ENCODE peak calls at places on chromosomes 4 and X, in seven cellular contexts. B is stomach, P is AG09319, H is HL-60, Q is A549, X is lower leg skin, U is fibroblast of lung. F is an unnamed sample.

GRCh38 chrX:24341795-24342194 is 18.6 kb upstream of the SUPT20HL1 start:
- DNase-seq in B (no peak), P (peak; percentile 15), H (no peak), Q (no peak), X (no peak), U (no peak), F (no peak)

GRCh38 chr4:110059556-110060191 is 138.7 kb downstream of the ELOVL6 start:
- DNase-seq in B (no peak), P (no peak), H (no peak), Q (peak; percentile 23), X (no peak), U (peak; percentile 52), F (no peak)

GRCh38 chr4:53763813-53764597 is 172.7 kb upstream of the LNX1 start:
- DNase-seq in B (no peak), P (peak; percentile 49), H (no peak), Q (no peak), X (no peak), U (peak; percentile 68), F (no peak)

GRCh38 chrX:40573763-40574162 is 7.0 kb upstream of the ATP6AP2 start:
- DNase-seq in B (no peak), P (no peak), H (no peak), Q (peak; percentile 54), X (no peak), U (peak; percentile 7), F (no peak)

GRCh38 chr4:80172203-80172602 is 25.1 kb upstream of the PRDM8 start:
- DNase-seq in B (no peak), P (no peak), H (no peak), Q (no peak), X (no peak), U (no peak), F (no peak)

GRCh38 chr4:6392407-6392806 is 80.0 kb downstream of the PPP2R2C start:
- DNase-seq in B (no peak), P (no peak), H (no peak), Q (no peak), X (no peak), U (no peak), F (no peak)

GRCh38 chr4:104099141-104099540 is 379.4 kb upstream of the TACR3 start:
- DNase-seq in B (no peak), P (no peak), H (no peak), Q (no peak), X (no peak), U (no peak), F (no peak)

GRCh38 chr4:87390931-87391782 is at the start of gene HSD17B11:
- DNase-seq in B (peak; percentile 87), P (peak; percentile 81), H (peak; percentile 97), Q (peak; percentile 94), X (peak; percentile 91), U (peak; percentile 95), F (peak; percentile 66)

GRCh38 chr4:132383571-132384199 is 765.4 kb upstream of the PCDH10 start:
- DNase-seq in B (no peak), P (no peak), H (no peak), Q (no peak), X (no peak), U (no peak), F (no peak)

GRCh38 chrX:63283331-63283730 is 67.8 kb downstream of the SPIN4 start:
- DNase-seq in B (no peak), P (no peak), H (no peak), Q (no peak), X (no peak), U (no peak), F (no peak)

GRCh38 chr4:680565-680930 is 6.2 kb downstream of the MYL5 start:
- DNase-seq in B (no peak), P (no peak), H (no peak), Q (no peak), X (no peak), U (no peak), F (no peak)

GRCh38 chr4:146486565-146486964 is 35.2 kb downstream of the SLC10A7 start:
- DNase-seq in B (no peak), P (no peak), H (no peak), Q (no peak), X (no peak), U (no peak), F (no peak)

GRCh38 chr4:155403886-155404285 is 27.1 kb upstream of the MAP9 start:
- DNase-seq in B (no peak), P (peak; percentile 15), H (no peak), Q (peak; percentile 40), X (no peak), U (peak; percentile 81), F (no peak)

GRCh38 chr4:1609901-1610790 is 74.0 kb downstream of the FAM53A start:
- DNase-seq in B (no peak), P (no peak), H (no peak), Q (no peak), X (no peak), U (no peak), F (no peak)

GRCh38 chr4:52659016-52659721 is at the start of gene USP46:
- DNase-seq in B (peak; percentile 81), P (peak; percentile 45), H (peak; percentile 11), Q (peak; percentile 52), X (peak; percentile 49), U (peak; percentile 71), F (peak; percentile 34)
- TF ChIP-seq CTCF in B (no peak), P (no peak), H (no peak), Q (no peak), X (no peak), U (no peak), F (no peak)

GRCh38 chrX:124211312-124211942 is 121.0 kb upstream of the TEX13D start:
- DNase-seq in B (no peak), P (no peak), H (no peak), Q (peak; percentile 32), X (no peak), U (peak; percentile 19), F (no peak)
- TF ChIP-seq CTCF in B (no peak), P (peak; percentile 51), H (peak; percentile 14), Q (peak; percentile 46), X (no peak), U (peak; percentile 50), F (peak; percentile 58)

GRCh38 chrX:153469811-153470410 is 465 bp downstream of the HAUS7 start:
- DNase-seq in B (no peak), P (no peak), H (peak; percentile 34), Q (no peak), X (no peak), U (no peak), F (peak; percentile 18)
- TF ChIP-seq CTCF in B (no peak), P (no peak), H (no peak), Q (no peak), X (no peak), U (no peak), F (no peak)

GRCh38 chrX:149829751-149830191 is 48.0 kb downstream of the MAGEA9 start:
- DNase-seq in B (no peak), P (no peak), H (no peak), Q (no peak), X (no peak), U (peak; percentile 0), F (peak; percentile 35)

GRCh38 chrX:149827254-149827653 is 45.5 kb downstream of the MAGEA9 start:
- DNase-seq in B (no peak), P (no peak), H (no peak), Q (no peak), X (no peak), U (no peak), F (no peak)

GRCh38 chrX:149830192-149830873 is 48.6 kb downstream of the MAGEA9 start:
- DNase-seq in B (no peak), P (no peak), H (no peak), Q (no peak), X (no peak), U (peak; percentile 29), F (peak; percentile 38)

GRCh38 chrX:149825424-149825823 is 43.7 kb downstream of the MAGEA9 start:
- DNase-seq in B (no peak), P (no peak), H (no peak), Q (peak; percentile 21), X (no peak), U (no peak), F (peak; percentile 40)
- TF ChIP-seq CTCF in B (peak; percentile 7), P (peak; percentile 19), H (no peak), Q (peak; percentile 15), X (no peak), U (peak; percentile 19), F (peak; percentile 39)

DNA sequence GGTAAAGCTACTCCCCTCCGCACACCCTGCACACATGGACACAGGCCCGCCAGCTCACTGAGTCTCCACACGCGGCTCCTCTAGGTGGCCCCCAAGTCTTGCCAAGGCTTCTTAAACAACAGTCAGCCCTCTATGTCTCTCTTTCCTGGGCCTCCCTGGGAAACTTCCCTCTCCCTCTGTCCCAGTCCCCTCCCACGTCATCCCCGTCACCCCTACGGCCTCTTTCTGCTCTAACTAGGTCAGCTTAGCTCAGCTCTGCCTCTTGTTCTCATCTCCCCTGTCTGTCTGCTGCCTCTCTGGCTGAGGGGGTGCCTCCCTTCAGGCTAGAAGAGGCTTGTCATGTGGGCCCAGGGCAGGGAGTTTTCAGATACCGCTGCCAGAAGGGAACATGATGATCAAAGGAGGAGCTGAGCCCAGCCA is 38.8 kb downstream of the SEPTIN6 start:
- DNase-seq in B (no peak), P (no peak), H (no peak), Q (no peak), X (no peak), U (peak; percentile 68), F (no peak)
- TF ChIP-seq CTCF in B (no peak), P (no peak), H (no peak), Q (no peak), X (no peak), U (peak; percentile 20), F (no peak)

GRCh38 chr4:4677825-4678522 is 136.1 kb upstream of the STX18 start:
- DNase-seq in B (no peak), P (peak; percentile 80), H (no peak), Q (peak; percentile 14), X (peak; percentile 26), U (peak; percentile 62), F (no peak)
- TF ChIP-seq CTCF in B (no peak), P (peak; percentile 93), H (peak; percentile 32), Q (no peak), X (no peak), U (peak; percentile 77), F (no peak)

DNA sequence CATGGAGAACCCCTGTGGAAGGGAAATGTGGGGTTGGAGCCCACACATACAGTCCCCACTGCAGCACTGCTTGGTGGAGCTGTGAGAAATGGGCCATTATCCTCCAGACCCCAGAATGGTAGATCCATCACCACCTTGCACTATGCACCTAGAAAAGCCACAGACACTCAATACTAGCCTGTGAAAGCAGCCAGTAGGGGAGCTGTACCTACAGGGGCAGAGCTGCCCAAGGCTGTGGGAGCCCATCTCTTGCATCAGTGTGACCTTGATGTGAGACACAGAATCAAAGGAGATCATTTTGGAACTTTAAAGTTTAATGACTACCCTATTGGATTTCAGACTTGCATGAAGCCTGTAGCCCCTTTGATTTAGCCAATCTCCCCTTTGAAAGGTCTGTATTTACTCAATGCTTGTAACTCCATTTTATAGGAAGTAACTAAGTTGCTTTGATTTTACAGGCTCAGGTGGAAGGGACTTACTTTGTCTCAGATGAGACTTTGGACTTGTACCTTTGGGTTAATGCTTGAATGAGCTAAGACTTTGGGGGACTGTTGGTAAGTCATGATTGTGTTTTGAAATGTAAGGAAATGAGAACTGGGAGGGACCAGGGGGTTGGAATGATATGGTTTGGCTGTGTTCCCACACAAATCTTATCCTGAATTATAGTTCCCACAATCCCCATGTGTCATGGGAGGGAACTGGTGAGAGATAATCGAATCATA is 352.7 kb downstream of the INPP4B start:
- DNase-seq in B (no peak), P (no peak), H (no peak), Q (no peak), X (no peak), U (no peak), F (no peak)
- TF ChIP-seq CTCF in B (no peak), P (no peak), H (no peak), Q (no peak), X (no peak), U (no peak), F (no peak)

GRCh38 chr4:16752150-16752549 is 146.3 kb downstream of the LDB2 start:
- DNase-seq in B (no peak), P (no peak), H (no peak), Q (no peak), X (no peak), U (peak; percentile 45), F (no peak)
- TF ChIP-seq CTCF in B (peak; percentile 26), P (peak; percentile 16), H (no peak), Q (no peak), X (no peak), U (peak; percentile 45), F (no peak)

F was measured in natural killer cell.